ENCODE peak calls at places on chromosomes 4 and X, in five cellular contexts. C, L, B, O and M are unnamed samples. For H3K4me1 and H3K36me3, the result is how much of the 10 kb centered on the place peaks cover.

GRCh38 chrX:122835886-122836285 is 348.2 kb upstream of the GRIA3 start:
- DNase-seq in C (no peak), L (no peak), B (no peak), O (no peak), M (no peak)

GRCh38 chrX:31384471-31384870 is 312.6 kb upstream of the FTHL17 start:
- DNase-seq in C (no peak), L (no peak), B (no peak), O (no peak), M (no peak)

GRCh38 chr4:20395160-20395773 is 143.6 kb downstream of the SLIT2 start:
- DNase-seq in C (no peak), L (peak), B (no peak), O (no peak), M (no peak)

GRCh38 chrX:101348452-101349222 is at the start of gene TIMM8A:
- DNase-seq in C (peak), L (peak), B (peak), O (peak), M (peak)

GRCh38 chr4:124279741-124280140 is 432.8 kb downstream of the ANKRD50 start:
- DNase-seq in C (no peak), L (no peak), B (no peak), O (no peak), M (no peak)

GRCh38 chrX:18377802-18378201 is 23.3 kb upstream of the SCML2 start:
- DNase-seq in C (no peak), L (peak), B (no peak), O (no peak), M (peak)

GRCh38 chr4:1873776-1874175 is 2.6 kb downstream of the NSD2 start:
- DNase-seq in C (peak), L (no peak), B (no peak), O (no peak), M (no peak)

GRCh38 chr4:139077567-139078355 is 62.2 kb downstream of the NOCT start:
- DNase-seq in C (no peak), L (no peak), B (no peak), O (no peak), M (no peak)

GRCh38 chrX:134484039-134484438 is 24.1 kb downstream of the HPRT1 start:
- DNase-seq in C (no peak), L (peak), B (no peak), O (no peak), M (peak)

GRCh38 chrX:48753708-48754107 is 7.8 kb upstream of the GLOD5 start:
- DNase-seq in C (no peak), L (no peak), B (no peak), O (no peak), M (no peak)

GRCh38 chrX:122440832-122441231 is 743.2 kb upstream of the GRIA3 start:
- DNase-seq in C (no peak), L (no peak), B (no peak), O (no peak), M (no peak)

GRCh38 chr4:122798101-122798500 is 28.5 kb upstream of the FGF2 start:
- DNase-seq in C (no peak), L (peak), B (no peak), O (no peak), M (no peak)
- H3K4me3 ChIP-seq in C (no peak), L (no peak), B (peak), O (peak), M (no peak)

GRCh38 chr4:145539677-145540076 is 58.0 kb downstream of the SMAD1 start:
- DNase-seq in C (no peak), L (no peak), B (no peak), O (no peak), M (no peak)
- H3K4me1 ChIP-seq in C (under half), L (under half), B (under half), O (under half), M (under half)

GRCh38 chrX:16700734-16701133 is 11.7 kb downstream of the CTPS2 start:
- DNase-seq in C (no peak), L (no peak), B (no peak), O (no peak), M (no peak)
- H3K36me3 ChIP-seq in C (under half), L (under half), B (under half), O (under half), M (under half)

GRCh38 chrX:103063191-103063845 is 653 bp downstream of the BEX1 start:
- DNase-seq in C (no peak), L (peak), B (no peak), O (no peak), M (no peak)

GRCh38 chrX:103066606-103067005 is 2.6 kb upstream of the BEX1 start:
- DNase-seq in C (no peak), L (no peak), B (no peak), O (no peak), M (no peak)

GRCh38 chrX:103061486-103061885 is 2.5 kb downstream of the BEX1 start:
- DNase-seq in C (no peak), L (no peak), B (no peak), O (no peak), M (no peak)

GRCh38 chrX:103063918-103064434 is at the start of gene BEX1:
- DNase-seq in C (no peak), L (peak), B (no peak), O (no peak), M (peak)
- H3K4me3 ChIP-seq in C (peak), L (peak), B (peak), O (peak), M (no peak)

GRCh38 chr4:10106421-10107039 is 10.1 kb downstream of the WDR1 start:
- DNase-seq in C (peak), L (no peak), B (peak), O (peak), M (peak)

GRCh38 chr4:10104991-10105276 is 11.7 kb downstream of the WDR1 start:
- DNase-seq in C (no peak), L (no peak), B (no peak), O (no peak), M (no peak)

GRCh38 chr4:10104211-10104990 is 12.2 kb downstream of the WDR1 start:
- DNase-seq in C (no peak), L (peak), B (no peak), O (no peak), M (no peak)

GRCh38 chr4:10105920-10106319 is 10.7 kb downstream of the WDR1 start:
- DNase-seq in C (no peak), L (no peak), B (no peak), O (no peak), M (no peak)

GRCh38 chr4:10105421-10105820 is 11.2 kb downstream of the WDR1 start:
- DNase-seq in C (no peak), L (no peak), B (no peak), O (no peak), M (no peak)
- H3K4me1 ChIP-seq in C (half or more), L (under half), B (half or more), O (half or more), M (half or more)

GRCh38 chrX:154467556-154467955 is 9.5 kb downstream of the PLXNA3 start:
- DNase-seq in C (no peak), L (no peak), B (no peak), O (no peak), M (no peak)

GRCh38 chrX:154470434-154470833 is 8.6 kb downstream of the LAGE3 start:
- DNase-seq in C (no peak), L (no peak), B (no peak), O (no peak), M (no peak)

GRCh38 chrX:154469880-154470279 is 9.2 kb downstream of the LAGE3 start:
- DNase-seq in C (no peak), L (no peak), B (no peak), O (no peak), M (no peak)

GRCh38 chrX:154468217-154468616 is 10.1 kb downstream of the PLXNA3 start:
- DNase-seq in C (no peak), L (no peak), B (no peak), O (no peak), M (no peak)

DNA sequence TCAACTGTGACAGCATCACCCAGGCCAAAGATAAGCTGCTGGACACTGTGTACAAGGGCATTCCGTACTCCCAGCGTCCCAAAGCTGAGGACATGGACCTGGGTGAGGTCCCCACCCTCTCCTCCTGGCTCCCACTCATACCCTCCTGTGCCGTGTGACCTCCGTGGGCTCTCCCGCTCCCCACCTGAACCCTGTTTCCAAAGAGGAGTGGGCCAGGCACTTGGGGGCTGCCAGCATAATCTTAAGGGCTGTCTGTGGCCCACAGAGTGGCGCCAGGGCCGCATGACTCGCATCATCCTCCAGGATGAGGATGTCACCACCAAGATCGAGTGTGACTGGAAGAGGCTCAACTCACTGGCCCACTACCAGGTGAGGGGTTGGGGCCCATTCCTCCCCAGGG is 10.0 kb downstream of the LAGE3 start:
- DNase-seq in C (no peak), L (no peak), B (no peak), O (no peak), M (no peak)
- H3K36me3 ChIP-seq in C (under half), L (under half), B (under half), O (half or more), M (under half)

GRCh38 chr4:167903291-167903721 is 189.0 kb upstream of the ANXA10 start:
- DNase-seq in C (no peak), L (no peak), B (no peak), O (no peak), M (no peak)
- H3K4me3 ChIP-seq in C (no peak), L (no peak), B (no peak), O (no peak), M (no peak)

DNA sequence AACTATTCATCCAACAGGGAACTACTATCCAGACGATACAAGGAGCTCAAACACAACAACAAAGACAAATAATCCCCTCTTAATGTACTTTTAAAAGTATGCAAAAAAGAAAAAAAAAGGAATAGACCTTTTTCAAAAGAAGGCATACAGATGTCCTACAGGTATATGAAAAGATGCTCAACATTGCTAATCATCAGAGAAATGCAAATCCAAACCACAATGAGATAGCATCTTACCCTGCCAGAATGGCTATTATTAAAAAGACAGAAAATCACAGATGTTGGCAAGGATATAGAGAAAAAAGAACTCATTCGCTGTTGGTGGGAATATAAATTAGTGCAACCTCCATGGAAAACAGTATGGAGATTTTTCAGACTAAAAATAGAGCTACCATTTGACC is 67.1 kb upstream of the ENPP6 start:
- DNase-seq in C (no peak), L (no peak), B (no peak), O (no peak), M (no peak)
- H3K4me1 ChIP-seq in C (under half), L (under half), B (under half), O (under half), M (under half)

GRCh38 chrX:118047446-118048186 is 69.0 kb downstream of the KLHL13 start:
- DNase-seq in C (no peak), L (no peak), B (no peak), O (no peak), M (no peak)

GRCh38 chrX:118049713-118050112 is 66.9 kb downstream of the KLHL13 start:
- DNase-seq in C (no peak), L (no peak), B (no peak), O (no peak), M (no peak)
- H3K36me3 ChIP-seq in C (under half), L (under half), B (under half), O (under half), M (under half)

DNA sequence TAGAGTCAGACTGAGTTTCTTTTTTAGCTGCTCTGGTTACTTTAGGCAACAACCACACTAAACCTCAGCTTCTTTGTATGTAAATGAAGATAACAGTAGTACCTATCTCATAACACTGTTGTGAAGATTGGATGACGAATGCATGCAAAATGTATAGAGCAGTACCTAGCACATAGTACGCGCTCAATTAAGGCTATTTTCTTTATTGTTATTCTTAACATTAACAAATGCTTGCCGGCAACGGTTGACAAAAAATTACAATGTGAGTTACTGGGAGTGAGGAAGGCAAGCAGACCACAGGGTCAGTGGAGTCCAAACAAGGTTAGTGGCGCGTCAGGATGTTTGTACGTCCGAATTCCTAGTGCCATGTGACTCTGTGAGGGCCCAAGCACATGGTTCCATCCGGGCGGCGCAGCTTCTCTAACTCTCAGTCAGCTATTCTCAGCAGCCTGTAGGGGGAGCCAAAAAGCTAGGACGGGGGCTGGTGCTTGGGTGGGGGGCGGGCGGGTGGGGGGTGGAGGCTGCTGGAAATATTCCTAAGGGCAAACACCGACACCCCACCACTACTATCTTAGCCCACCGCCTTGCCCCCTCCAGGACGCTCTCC is 795 bp upstream of the NALF2 start:
- DNase-seq in C (no peak), L (no peak), B (no peak), O (no peak), M (no peak)
- H3K4me3 ChIP-seq in C (no peak), L (peak), B (peak), O (peak), M (no peak)